ENCODE peak calls at places on chromosomes 6 and 20, in four cellular contexts. One of them, this sample, is unnamed.

GRCh38 chr6:134740473-134741192 is 209.3 kb downstream of the ALDH8A1 start:
- DNase-seq in bronchial epithelial cell: peak
- DNase-seq in kidney: no peak
- DNase-seq in AG10803: peak
- DNase-seq in this sample: peak

GRCh38 chr6:24219670-24220069 is 93.7 kb downstream of the NRSN1 start:
- DNase-seq in bronchial epithelial cell: no peak
- DNase-seq in kidney: no peak
- DNase-seq in AG10803: no peak
- DNase-seq in this sample: no peak

GRCh38 chr20:14562976-14563375 is 225.6 kb upstream of the FLRT3 start:
- DNase-seq in bronchial epithelial cell: no peak
- DNase-seq in kidney: no peak
- DNase-seq in AG10803: no peak
- DNase-seq in this sample: no peak

GRCh38 chr6:169933839-169934698 is 182.6 kb downstream of the ERMARD start:
- DNase-seq in bronchial epithelial cell: no peak
- DNase-seq in kidney: peak
- DNase-seq in AG10803: peak
- DNase-seq in this sample: peak

GRCh38 chr6:83708546-83708969 is 343 bp downstream of the SNAP91 start:
- DNase-seq in bronchial epithelial cell: no peak
- DNase-seq in kidney: peak
- DNase-seq in AG10803: no peak
- DNase-seq in this sample: peak

GRCh38 chr20:60687213-60687612 is 564.8 kb upstream of the CDH4 start:
- DNase-seq in bronchial epithelial cell: no peak
- DNase-seq in kidney: no peak
- DNase-seq in AG10803: no peak
- DNase-seq in this sample: no peak

GRCh38 chr6:46490425-46491200 is 636 bp downstream of the RCAN2 start:
- DNase-seq in bronchial epithelial cell: no peak
- DNase-seq in kidney: peak
- DNase-seq in AG10803: no peak
- DNase-seq in this sample: peak

GRCh38 chr6:142966294-142966693 is 21.3 kb upstream of the HIVEP2 start:
- DNase-seq in bronchial epithelial cell: no peak
- DNase-seq in kidney: no peak
- DNase-seq in AG10803: no peak
- DNase-seq in this sample: no peak

GRCh38 chr6:56958481-56958880 is 3.6 kb downstream of the BEND6 start:
- DNase-seq in bronchial epithelial cell: no peak
- DNase-seq in kidney: no peak
- DNase-seq in AG10803: no peak
- DNase-seq in this sample: no peak

GRCh38 chr6:64170326-64170725 is 534.7 kb downstream of the PHF3 start:
- DNase-seq in bronchial epithelial cell: no peak
- DNase-seq in kidney: no peak
- DNase-seq in AG10803: no peak
- DNase-seq in this sample: no peak

GRCh38 chr6:34919651-34920050 is 30.6 kb downstream of the ANKS1A start:
- DNase-seq in bronchial epithelial cell: peak
- DNase-seq in kidney: no peak
- DNase-seq in AG10803: peak
- DNase-seq in this sample: peak

GRCh38 chr20:24007073-24007595 is 18.6 kb upstream of the GGTLC1 start:
- DNase-seq in bronchial epithelial cell: no peak
- DNase-seq in kidney: no peak
- DNase-seq in AG10803: no peak
- DNase-seq in this sample: no peak

GRCh38 chr6:15358579-15359327 is 112.9 kb downstream of the JARID2 start:
- DNase-seq in bronchial epithelial cell: no peak
- DNase-seq in kidney: no peak
- DNase-seq in AG10803: no peak
- DNase-seq in this sample: no peak

GRCh38 chr20:13295637-13296036 is 74.6 kb downstream of the ISM1 start:
- DNase-seq in bronchial epithelial cell: no peak
- DNase-seq in kidney: no peak
- DNase-seq in AG10803: no peak
- DNase-seq in this sample: no peak

GRCh38 chr6:1015819-1016218 is 296.1 kb upstream of the FOXQ1 start:
- DNase-seq in bronchial epithelial cell: no peak
- DNase-seq in kidney: peak
- DNase-seq in AG10803: peak
- DNase-seq in this sample: peak

GRCh38 chr6:95847061-95847460 is 168.7 kb upstream of the FUT9 start:
- DNase-seq in bronchial epithelial cell: no peak
- DNase-seq in kidney: no peak
- DNase-seq in AG10803: no peak
- DNase-seq in this sample: no peak

GRCh38 chr20:56870271-56870670 is 241.2 kb downstream of the TFAP2C start:
- DNase-seq in bronchial epithelial cell: no peak
- DNase-seq in kidney: no peak
- DNase-seq in AG10803: no peak
- DNase-seq in this sample: no peak

GRCh38 chr6:17207281-17207680 is 73.9 kb upstream of the RBM24 start:
- DNase-seq in bronchial epithelial cell: no peak
- DNase-seq in kidney: no peak
- DNase-seq in AG10803: no peak
- DNase-seq in this sample: peak

GRCh38 chr6:36320475-36320874 is 16.2 kb downstream of the BNIP5 start:
- DNase-seq in bronchial epithelial cell: peak
- DNase-seq in kidney: no peak
- DNase-seq in AG10803: no peak
- DNase-seq in this sample: no peak

GRCh38 chr20:9999660-10000059 is 35.1 kb upstream of the ANKEF1 start:
- DNase-seq in bronchial epithelial cell: peak
- DNase-seq in kidney: no peak
- DNase-seq in AG10803: peak
- DNase-seq in this sample: no peak

This sample was measured in foreskin fibroblast.